ENCODE peak calls at places on chromosomes 1 and 21, in five cellular contexts. E is astrocyte of the spinal cord; V is uterus; B is effector memory CD4-positive, alpha-beta T cell; Z is lower leg skin. J is an unnamed sample.

GRCh38 chr1:45894921-45895320 is 91.5 kb downstream of the MAST2 start:
- DNase-seq in E (no peak), Z (no peak), B (no peak), V (no peak), J (no peak)

GRCh38 chr1:197841158-197841557 is 61.3 kb upstream of the C1orf53 start:
- DNase-seq in Z (no peak), E (no peak), V (no peak), B (no peak), J (no peak)

GRCh38 chr1:22142315-22143064 is 407 bp downstream of the WNT4 start:
- DNase-seq in B (no peak), E (peak), Z (no peak), V (peak), J (no peak)

GRCh38 chr1:96374076-96374762 is 347.4 kb upstream of the PTBP2 start:
- DNase-seq in B (no peak), V (no peak), E (peak), Z (no peak), J (peak)

GRCh38 chr1:113672491-113672890 is 86.8 kb downstream of the PHTF1 start:
- DNase-seq in E (no peak), Z (no peak), B (no peak), V (no peak), J (no peak)

GRCh38 chr1:179153217-179153616 is 71.3 kb downstream of the TOR3A start:
- DNase-seq in Z (no peak), B (no peak), V (no peak), E (peak), J (no peak)

GRCh38 chr21:17501107-17502006 is 11.5 kb upstream of the CXADR start:
- DNase-seq in V (no peak), Z (no peak), E (peak), B (no peak), J (no peak)

GRCh38 chr1:206885341-206886060 is 11.7 kb upstream of the IL24 start:
- DNase-seq in E (no peak), B (no peak), V (no peak), Z (no peak), J (peak)

GRCh38 chr1:165369255-165369848 is 12.8 kb upstream of the LMX1A start:
- DNase-seq in Z (peak), V (peak), E (no peak), B (no peak), J (peak)

GRCh38 chr1:204113900-204114299 is 37.9 kb downstream of the ETNK2 start:
- DNase-seq in V (no peak), E (no peak), B (no peak), Z (no peak), J (peak)

GRCh38 chr1:163035791-163036249 is 33.3 kb upstream of the RGS4 start:
- DNase-seq in V (no peak), B (no peak), Z (no peak), E (peak), J (peak)

GRCh38 chr1:39671793-39672550 is at the start of gene NT5C1A:
- DNase-seq in V (no peak), B (no peak), E (no peak), Z (no peak), J (no peak)

GRCh38 chr21:44971672-44971995 is 31.8 kb downstream of the SLX9 start:
- DNase-seq in E (no peak), Z (no peak), B (no peak), V (no peak), J (no peak)

GRCh38 chr1:79285659-79286058 is 279.1 kb upstream of the ADGRL4 start:
- DNase-seq in E (no peak), Z (no peak), V (no peak), B (no peak), J (no peak)

GRCh38 chr1:150663322-150663721 is 33.6 kb downstream of the GOLPH3L start:
- DNase-seq in B (no peak), Z (no peak), V (no peak), E (no peak), J (no peak)

GRCh38 chr21:41736423-41736822 is 30.4 kb downstream of the RIPK4 start:
- DNase-seq in Z (no peak), V (no peak), B (no peak), E (no peak), J (no peak)

GRCh38 chr1:77282187-77282865 is 507 bp downstream of the AK5 start:
- DNase-seq in B (no peak), Z (no peak), V (no peak), E (peak), J (peak)

GRCh38 chr1:35111106-35111505 is 31.9 kb downstream of the ZMYM1 start:
- DNase-seq in V (no peak), Z (no peak), E (peak), B (no peak), J (peak)

GRCh38 chr1:194273660-194274059 is 1087.2 kb upstream of the B3GALT2 start:
- DNase-seq in E (no peak), V (no peak), B (no peak), Z (no peak), J (no peak)

GRCh38 chr1:107549152-107549810 is 408.4 kb downstream of the NTNG1 start:
- DNase-seq in B (no peak), V (no peak), Z (no peak), E (no peak), J (no peak)

GRCh38 chr1:246477634-246478033 is 29.4 kb downstream of the SMYD3 start:
- DNase-seq in V (no peak), E (no peak), B (no peak), Z (no peak), J (no peak)

GRCh38 chr1:246488674-246489073 is 18.4 kb downstream of the SMYD3 start:
- DNase-seq in V (no peak), E (no peak), Z (no peak), B (no peak), J (no peak)

GRCh38 chr1:246483204-246483933 is 23.7 kb downstream of the SMYD3 start:
- DNase-seq in Z (no peak), B (no peak), V (no peak), E (peak), J (peak)

GRCh38 chr1:246479061-246479460 is 28.0 kb downstream of the SMYD3 start:
- DNase-seq in V (no peak), E (no peak), Z (no peak), B (no peak), J (no peak)

GRCh38 chr1:246482780-246483179 is 24.3 kb downstream of the SMYD3 start:
- DNase-seq in E (no peak), Z (no peak), V (no peak), B (no peak), J (no peak)
- H3K4me3 ChIP-seq in E (no peak), Z (no peak), V (no peak), B (no peak), J (no peak)

DNA sequence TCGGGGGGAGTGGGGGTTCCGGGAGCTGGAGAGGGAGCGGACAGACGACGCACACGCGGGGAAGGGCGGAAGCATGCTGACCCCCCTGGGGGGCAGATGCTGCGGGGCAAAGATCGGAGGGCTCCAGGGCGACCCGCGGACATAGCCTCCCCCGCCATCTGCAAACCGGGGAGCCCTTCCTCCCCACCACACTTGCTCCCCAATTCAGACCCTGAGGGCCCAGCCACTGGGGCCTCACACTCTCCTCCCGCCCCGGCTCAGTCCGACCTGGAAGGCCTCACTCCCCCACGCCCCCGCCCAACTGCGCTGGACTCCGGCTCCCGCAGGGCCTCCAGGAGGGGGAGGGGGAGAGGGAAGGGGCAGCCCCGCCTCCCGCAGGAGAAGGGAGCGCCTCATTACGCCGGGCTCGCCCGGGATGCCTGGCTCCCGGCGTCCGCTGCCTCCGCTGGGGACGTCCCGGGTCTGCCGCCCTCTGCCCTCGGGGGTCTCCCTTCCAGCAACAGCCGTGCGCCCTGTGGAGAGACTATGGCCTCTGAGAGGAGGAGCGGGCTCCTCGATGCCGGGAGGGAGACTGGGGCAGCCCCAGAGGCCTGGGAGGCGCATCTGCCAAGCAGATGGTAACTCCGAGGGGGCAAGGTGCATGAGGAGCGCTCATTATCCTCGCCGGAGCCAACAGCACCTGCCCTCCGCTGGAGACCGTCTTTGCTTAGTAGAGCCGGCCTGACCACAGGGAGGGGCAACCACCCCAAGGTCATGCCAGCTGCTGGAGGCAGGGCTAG is 636 bp upstream of the CAMK2N1 start:
- DNase-seq in V (peak), E (peak), B (no peak), Z (no peak), J (peak)
- H3K4me3 ChIP-seq in V (peak), E (peak), B (peak), Z (peak), J (peak)

GRCh38 chr1:221644176-221644510 is 97.7 kb downstream of the DUSP10 start:
- DNase-seq in V (no peak), B (no peak), Z (no peak), E (no peak), J (no peak)
- H3K4me3 ChIP-seq in V (no peak), B (no peak), Z (no peak), E (no peak), J (no peak)

GRCh38 chr1:231395051-231395995 is 26.8 kb downstream of the EGLN1 start:
- DNase-seq in B (no peak), E (peak), V (peak), Z (no peak), J (peak)
- H3K4me3 ChIP-seq in B (no peak), E (peak), V (no peak), Z (no peak), J (peak)

GRCh38 chr21:46386726-46387073 is 62.7 kb downstream of the PCNT start:
- DNase-seq in B (no peak), V (no peak), Z (no peak), E (no peak), J (no peak)

GRCh38 chr21:46388896-46389295 is 64.9 kb downstream of the PCNT start:
- DNase-seq in V (no peak), B (no peak), Z (no peak), E (no peak), J (no peak)

GRCh38 chr21:46390603-46391545 is 66.9 kb downstream of the PCNT start:
- DNase-seq in E (no peak), B (no peak), Z (no peak), V (no peak), J (no peak)

GRCh38 chr21:46385846-46386725 is 62.1 kb downstream of the PCNT start:
- DNase-seq in E (no peak), B (no peak), V (no peak), Z (no peak), J (no peak)

GRCh38 chr21:46388206-46388880 is 64.4 kb downstream of the PCNT start:
- DNase-seq in V (no peak), B (no peak), E (no peak), Z (no peak), J (no peak)
- H3K4me3 ChIP-seq in V (no peak), B (no peak), E (no peak), Z (no peak), J (no peak)

DNA sequence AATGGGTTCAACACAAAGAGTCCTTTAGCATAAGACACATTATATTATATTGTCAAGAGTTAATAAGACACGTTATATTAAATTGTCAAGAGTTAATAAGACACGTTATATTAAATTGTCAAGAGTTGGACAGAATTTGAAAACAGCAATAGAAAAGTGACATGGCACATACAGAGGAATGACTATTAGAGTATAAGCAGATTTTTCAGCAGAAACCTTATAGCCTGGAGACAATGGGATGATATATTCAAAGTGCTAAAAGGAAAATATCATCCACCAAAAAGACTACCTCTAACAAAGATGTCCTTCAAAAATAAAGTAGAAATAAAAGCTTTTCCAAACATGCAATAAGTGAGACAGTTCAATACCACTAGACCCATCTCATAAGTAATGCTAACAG is 36.0 kb upstream of the HSPA13 start:
- DNase-seq in E (no peak), V (no peak), B (no peak), Z (no peak), J (no peak)
- H3K4me3 ChIP-seq in E (no peak), V (no peak), B (no peak), Z (no peak), J (no peak)

GRCh38 chr1:155320252-155320651 is 442 bp upstream of the RUSC1 start:
- DNase-seq in V (no peak), Z (no peak), E (no peak), B (no peak), J (no peak)
- H3K4me3 ChIP-seq in V (peak), Z (no peak), E (peak), B (peak), J (peak)

GRCh38 chr1:43204394-43204793 is 32.3 kb downstream of the CFAP57 start:
- DNase-seq in V (no peak), Z (no peak), E (no peak), B (no peak), J (no peak)

GRCh38 chr1:43203859-43204258 is 31.7 kb downstream of the CFAP57 start:
- DNase-seq in Z (no peak), V (no peak), B (no peak), E (no peak), J (no peak)

GRCh38 chr1:43194509-43194908 is 22.4 kb downstream of the CFAP57 start:
- DNase-seq in B (no peak), E (no peak), Z (no peak), V (no peak), J (no peak)

GRCh38 chr1:43197343-43198127 is 25.4 kb downstream of the CFAP57 start:
- DNase-seq in E (no peak), B (no peak), V (no peak), Z (no peak), J (no peak)

DNA sequence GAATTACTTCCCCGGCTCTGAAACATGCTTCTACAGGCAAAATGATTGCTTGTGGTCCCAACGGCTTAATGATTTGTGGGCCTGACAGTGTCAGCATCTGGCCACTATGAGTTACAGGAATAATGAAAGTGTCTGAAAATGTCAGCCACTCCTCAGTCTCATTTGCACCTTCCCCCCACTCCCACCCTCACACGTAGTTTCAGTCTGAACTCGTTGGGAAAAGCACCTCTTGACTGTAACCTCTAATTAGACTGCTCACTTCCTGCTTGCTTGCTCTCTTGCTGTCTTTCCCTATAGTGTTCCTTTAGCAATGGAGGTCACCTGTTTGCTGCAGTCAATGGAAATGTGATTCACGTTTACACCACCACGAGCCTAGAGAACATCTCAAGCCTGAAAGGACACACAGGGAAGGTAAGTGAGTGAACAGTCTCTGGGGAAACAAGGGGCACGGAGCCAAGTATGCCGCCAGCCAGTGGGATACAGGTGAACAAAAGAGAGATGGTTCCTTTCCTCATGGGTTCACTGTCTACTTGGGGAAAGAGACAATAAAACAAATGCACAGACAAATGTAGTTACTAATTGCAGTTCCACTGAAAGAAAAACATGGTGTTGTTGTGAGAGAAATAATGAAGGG is 27.1 kb downstream of the CFAP57 start:
- DNase-seq in V (no peak), B (no peak), E (no peak), Z (no peak), J (no peak)
- H3K4me3 ChIP-seq in V (no peak), B (no peak), E (no peak), Z (no peak), J (no peak)

DNA sequence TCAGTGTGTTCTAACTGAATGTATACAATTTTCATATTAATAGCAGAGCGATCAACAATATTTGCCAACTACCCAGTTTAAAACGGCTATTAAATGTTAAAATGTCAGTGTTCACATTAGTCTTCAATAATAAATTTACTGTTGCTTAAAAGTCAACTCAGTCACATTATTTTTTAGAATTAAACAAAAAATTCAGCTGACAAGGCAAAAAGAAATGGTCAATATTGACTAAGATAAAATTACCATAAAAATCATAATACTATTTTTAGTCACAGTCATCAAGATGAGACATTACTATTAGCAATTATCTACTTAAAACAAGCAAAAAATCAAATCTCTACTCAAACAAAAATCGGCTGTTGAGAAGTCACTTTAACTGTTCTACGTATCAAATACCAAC is 1.5 kb downstream of the ANKRD13C start:
- DNase-seq in V (no peak), Z (no peak), B (no peak), E (no peak), J (no peak)
- H3K4me3 ChIP-seq in V (peak), Z (no peak), B (peak), E (peak), J (peak)

DNA sequence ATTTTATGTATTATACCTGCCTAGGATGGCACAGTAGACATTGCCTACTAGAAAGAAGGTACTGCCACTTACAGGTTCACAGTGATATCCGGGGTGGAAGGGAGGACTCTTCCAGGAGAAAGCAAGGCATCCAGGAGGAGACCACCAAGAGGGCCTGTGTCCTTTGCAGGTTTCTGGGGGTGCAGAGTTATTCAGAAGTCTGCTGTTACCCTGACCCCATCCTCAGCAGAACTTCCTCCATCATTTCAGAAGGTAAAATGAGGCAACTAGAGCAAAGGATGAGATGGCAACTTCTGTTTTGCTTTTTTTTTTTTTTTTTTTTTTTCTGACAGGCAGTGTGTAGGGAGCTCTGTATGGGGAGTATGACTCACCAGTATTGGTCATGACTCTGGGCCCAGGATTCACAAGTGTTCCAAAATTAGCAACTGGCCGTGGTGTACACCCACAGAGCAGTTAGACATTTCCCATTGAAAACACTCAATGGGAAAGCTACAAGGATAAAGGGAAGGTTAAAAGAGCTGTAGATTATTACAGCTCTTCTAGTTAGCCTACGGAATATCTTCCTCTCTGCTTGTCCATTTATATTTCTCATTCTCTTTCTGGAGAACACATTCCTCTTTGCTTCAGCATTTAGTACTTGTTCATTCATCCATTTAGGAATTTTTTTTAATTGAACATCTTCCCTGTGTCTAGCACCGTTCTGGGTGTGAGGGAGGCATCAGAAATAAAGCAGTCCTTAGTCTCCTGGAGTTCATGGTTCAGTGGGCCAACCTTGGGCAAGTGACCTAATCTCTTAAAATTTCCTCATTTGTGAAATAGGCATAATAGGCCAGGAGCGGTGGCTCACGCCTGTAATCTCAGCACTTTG is 50.5 kb upstream of the PPP2R5A start:
- DNase-seq in V (peak), E (peak), Z (peak), B (no peak), J (peak)
- H3K4me3 ChIP-seq in V (no peak), E (no peak), Z (no peak), B (no peak), J (no peak)